ENCODE peak calls at places on chromosomes 16 and 17, in nine cellular contexts. K is neural crest cell, E is lower leg skin, W is esophagus squamous epithelium, Q is adrenal gland, U is WTC11, C is GM06990, Z is ovary, I is mesothelial cell of epicardium. D is an unnamed sample.

GRCh38 chr16:12009922-12010321 is 33.4 kb downstream of the SNX29 start:
- DNase-seq in K (no peak), E (no peak), W (no peak), Q (no peak), U (no peak), C (no peak), Z (no peak), I (no peak), D (no peak)

GRCh38 chr17:60627113-60627512 is 27.1 kb downstream of the PPM1D start:
- DNase-seq in K (no peak), E (no peak), W (no peak), Q (no peak), U (no peak), C (no peak), Z (no peak), I (no peak), D (no peak)

GRCh38 chr16:67730326-67730725 is 11.2 kb upstream of the GFOD2 start:
- DNase-seq in K (no peak), E (no peak), W (no peak), Q (no peak), U (no peak), C (no peak), Z (no peak), I (no peak), D (no peak)

GRCh38 chr17:47713980-47714689 is 18.9 kb upstream of the TBX21 start:
- DNase-seq in K (no peak), E (no peak), W (no peak), Q (no peak), U (peak), C (no peak), Z (no peak), I (no peak), D (no peak)

GRCh38 chr16:57141822-57142631 is 43.8 kb downstream of the PSME3IP1 start:
- DNase-seq in K (no peak), E (no peak), W (no peak), Q (no peak), U (no peak), C (no peak), Z (peak), I (no peak), D (peak)

GRCh38 chr16:2148714-2149629 is 547 bp downstream of the RAB26 start:
- DNase-seq in K (no peak), E (no peak), W (no peak), Q (no peak), U (no peak), C (peak), Z (peak), I (no peak), D (no peak)

GRCh38 chr17:76873856-76874255 is 5.7 kb downstream of the MGAT5B start:
- DNase-seq in K (no peak), E (no peak), W (no peak), Q (no peak), U (no peak), C (no peak), Z (no peak), I (no peak), D (no peak)

GRCh38 chr17:20085283-20085875 is 76.2 kb downstream of the SPECC1 start:
- DNase-seq in K (no peak), E (no peak), W (no peak), Q (no peak), U (no peak), C (no peak), Z (no peak), I (no peak), D (no peak)

GRCh38 chr16:26877421-26877820 is 189.3 kb upstream of the C16orf82 start:
- DNase-seq in K (no peak), E (no peak), W (no peak), Q (no peak), U (no peak), C (no peak), Z (no peak), I (no peak), D (no peak)

GRCh38 chr17:66737524-66737923 is 97.4 kb upstream of the CACNG5 start:
- DNase-seq in K (peak), E (no peak), W (no peak), Q (no peak), U (peak), C (no peak), Z (peak), I (no peak), D (peak)
- TF ChIP-seq CTCF in K (peak), E (no peak), W (no peak), Q (peak), U (no peak), C (no peak), Z (no peak), I (no peak), D (peak)

GRCh38 chr17:63983326-63983725 is 10.6 kb upstream of the SCN4A start:
- DNase-seq in K (no peak), E (no peak), W (no peak), Q (no peak), U (no peak), C (no peak), Z (no peak), I (no peak), D (no peak)

GRCh38 chr17:63984206-63984605 is 11.5 kb upstream of the SCN4A start:
- DNase-seq in K (no peak), E (no peak), W (no peak), Q (no peak), U (no peak), C (no peak), Z (no peak), I (no peak), D (no peak)

GRCh38 chr17:63986842-63987615 is 11.1 kb upstream of the PRR29 start:
- DNase-seq in K (no peak), E (no peak), W (no peak), Q (no peak), U (no peak), C (no peak), Z (no peak), I (no peak), D (no peak)

GRCh38 chr17:63984651-63985386 is 12.1 kb upstream of the SCN4A start:
- DNase-seq in K (no peak), E (peak), W (no peak), Q (peak), U (no peak), C (no peak), Z (no peak), I (no peak), D (no peak)

GRCh38 chr17:63985387-63986140 is 12.6 kb upstream of the PRR29 start:
- DNase-seq in K (no peak), E (no peak), W (no peak), Q (no peak), U (peak), C (no peak), Z (no peak), I (no peak), D (no peak)
- TF ChIP-seq CTCF in K (no peak), E (no peak), W (no peak), Q (no peak), U (no peak), C (peak), Z (no peak), I (no peak), D (no peak)

GRCh38 chr16:30528799-30529457 is 2.6 kb upstream of the ZNF768 start:
- DNase-seq in K (no peak), E (no peak), W (no peak), Q (no peak), U (no peak), C (no peak), Z (no peak), I (no peak), D (no peak)

GRCh38 chr16:30526137-30526822 is at the start of gene ZNF768:
- DNase-seq in K (peak), E (no peak), W (no peak), Q (peak), U (peak), C (no peak), Z (peak), I (peak), D (no peak)

GRCh38 chr16:30525844-30526136 is 576 bp downstream of the ZNF768 start:
- DNase-seq in K (no peak), E (no peak), W (no peak), Q (no peak), U (no peak), C (no peak), Z (peak), I (no peak), D (no peak)

GRCh38 chr16:30527635-30528178 is 1.3 kb upstream of the ZNF768 start:
- DNase-seq in K (no peak), E (peak), W (no peak), Q (no peak), U (no peak), C (no peak), Z (no peak), I (peak), D (no peak)

GRCh38 chr16:30526823-30527634 is 663 bp upstream of the ZNF768 start:
- DNase-seq in K (peak), E (peak), W (peak), Q (peak), U (peak), C (peak), Z (peak), I (peak), D (peak)
- TF ChIP-seq CTCF in K (peak), E (peak), W (peak), Q (peak), U (no peak), C (no peak), Z (peak), I (no peak), D (no peak)

GRCh38 chr16:10964039-10964890 is 19.9 kb downstream of the CLEC16A start:
- DNase-seq in K (peak), E (peak), W (no peak), Q (peak), U (peak), C (peak), Z (peak), I (peak), D (peak)
- TF ChIP-seq CTCF in K (peak), E (peak), W (peak), Q (peak), U (peak), C (peak), Z (peak), I (peak), D (peak)

GRCh38 chr17:51487947-51488346 is 227.6 kb downstream of the UTP18 start:
- DNase-seq in K (no peak), E (no peak), W (no peak), Q (no peak), U (peak), C (no peak), Z (no peak), I (no peak), D (no peak)
- TF ChIP-seq CTCF in K (peak), E (no peak), W (no peak), Q (no peak), U (no peak), C (peak), Z (no peak), I (no peak), D (no peak)

DNA sequence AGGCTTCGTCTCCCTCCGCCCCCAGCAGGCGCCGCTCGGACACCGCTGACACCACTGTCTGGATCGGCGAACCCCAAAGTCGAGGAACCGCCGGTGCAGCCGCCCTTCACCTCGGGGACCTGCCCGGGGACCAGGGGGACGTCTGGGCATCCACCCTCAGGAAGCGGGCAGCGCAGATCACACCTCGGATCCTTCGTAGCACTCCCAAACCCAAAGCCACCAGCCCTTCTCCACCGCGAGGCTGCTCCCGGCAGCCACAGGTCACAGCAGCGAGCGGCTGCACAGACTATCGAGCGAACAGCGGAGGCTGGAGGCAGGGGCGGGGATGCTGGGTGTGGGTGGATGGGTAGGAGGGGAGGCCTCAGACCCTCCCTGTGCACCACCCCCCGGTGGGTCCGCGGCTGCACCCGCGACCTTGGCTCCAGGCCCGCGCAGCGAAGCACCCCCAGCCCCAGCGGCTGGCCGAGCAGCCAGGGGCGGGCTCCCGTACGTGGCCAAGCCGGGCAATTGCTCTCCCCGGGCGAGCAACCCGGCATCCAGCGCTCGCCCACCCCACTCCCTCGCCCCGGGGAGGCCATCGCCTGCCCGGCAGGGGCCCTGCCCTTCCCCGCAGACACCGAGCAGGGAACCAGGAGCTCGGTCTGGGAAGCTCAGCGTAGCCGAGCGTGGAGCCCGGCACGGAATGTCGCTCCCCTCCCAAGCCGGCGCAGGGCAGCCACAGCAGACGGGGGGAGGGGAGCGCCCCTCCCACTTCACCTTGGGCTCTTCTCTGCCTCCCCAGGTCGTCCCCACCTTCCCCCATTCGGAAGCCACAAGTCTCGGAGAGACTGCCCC is 1.0 kb downstream of the SDK2 start:
- DNase-seq in K (peak), E (no peak), W (no peak), Q (no peak), U (peak), C (no peak), Z (peak), I (peak), D (no peak)
- TF ChIP-seq CTCF in K (peak), E (no peak), W (no peak), Q (no peak), U (no peak), C (peak), Z (no peak), I (no peak), D (peak)

GRCh38 chr17:69218986-69219385 is 9.6 kb downstream of the ABCA10 start:
- DNase-seq in K (no peak), E (no peak), W (no peak), Q (no peak), U (no peak), C (no peak), Z (no peak), I (no peak), D (no peak)

GRCh38 chr17:69208640-69209039 is 20.0 kb downstream of the ABCA10 start:
- DNase-seq in K (no peak), E (no peak), W (no peak), Q (no peak), U (no peak), C (no peak), Z (no peak), I (no peak), D (no peak)

DNA sequence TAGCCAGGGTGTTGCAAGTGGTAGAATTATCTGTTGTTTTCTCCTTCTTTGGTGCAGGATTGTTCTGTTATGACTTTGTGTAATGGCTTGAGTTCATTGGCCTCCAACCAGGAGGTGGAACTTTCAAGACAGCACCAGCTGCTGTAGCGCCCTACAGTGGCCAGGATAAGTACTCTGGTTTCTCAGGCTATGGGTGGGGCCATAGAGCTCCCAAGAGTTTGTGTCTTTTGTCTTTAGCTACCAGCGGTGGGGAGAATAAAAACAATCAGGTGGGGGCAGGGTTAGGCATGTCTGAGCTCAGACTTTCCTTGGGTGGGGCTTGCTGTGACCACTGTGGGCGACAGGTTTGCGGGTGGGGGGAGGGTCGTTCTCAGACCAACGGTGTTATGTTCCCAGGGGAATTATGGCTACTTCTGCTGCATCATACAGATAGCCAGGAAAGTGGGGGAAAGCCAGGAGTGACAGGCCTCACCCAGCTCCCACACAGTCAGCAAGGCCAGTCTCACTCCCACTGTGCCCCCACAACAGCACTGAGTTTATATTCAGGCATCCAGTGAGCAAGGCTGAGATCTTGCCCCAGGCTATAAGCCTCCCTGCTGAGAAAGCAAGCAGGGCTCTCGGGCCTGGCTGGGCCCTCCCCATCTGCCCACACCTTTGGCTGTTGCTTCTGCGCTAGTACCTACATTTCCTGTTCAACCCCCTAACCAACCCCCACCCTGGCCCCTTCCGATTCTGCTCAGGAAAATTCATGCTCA is 15.4 kb downstream of the ABCA10 start:
- DNase-seq in K (no peak), E (no peak), W (no peak), Q (no peak), U (peak), C (no peak), Z (no peak), I (no peak), D (no peak)
- TF ChIP-seq CTCF in K (no peak), E (no peak), W (no peak), Q (no peak), U (no peak), C (no peak), Z (no peak), I (no peak), D (no peak)

DNA sequence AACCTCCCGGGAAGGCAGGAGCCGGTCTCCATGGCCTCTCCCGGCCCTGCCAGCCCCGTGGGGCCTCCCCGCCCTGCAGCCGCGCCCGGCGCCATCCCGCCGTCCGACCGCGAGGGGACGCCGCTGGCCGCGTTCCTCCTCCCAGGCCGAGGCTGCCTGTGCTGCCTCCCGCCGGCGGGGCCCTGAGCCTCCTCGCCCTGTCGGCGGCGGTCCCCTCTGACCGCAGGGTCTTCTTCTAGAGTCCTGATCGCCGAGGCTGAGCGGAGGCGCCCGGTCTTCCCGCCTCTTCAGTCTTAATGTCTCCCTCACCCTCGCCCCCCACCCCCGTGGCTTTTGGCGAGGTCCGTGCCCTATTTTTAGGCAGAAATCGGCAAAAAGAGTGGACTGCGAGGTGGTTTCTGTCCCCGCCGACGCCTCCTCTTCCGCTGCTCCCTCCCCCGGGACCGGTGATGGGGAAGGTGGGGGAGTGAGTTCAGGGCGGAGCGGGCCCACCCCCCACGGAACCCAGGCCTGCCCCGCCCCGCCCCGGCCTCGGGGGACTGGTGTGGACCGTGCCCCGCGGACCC is 794 bp upstream of the CPNE7 start:
- DNase-seq in K (peak), E (no peak), W (no peak), Q (no peak), U (peak), C (peak), Z (no peak), I (peak), D (no peak)
- TF ChIP-seq CTCF in K (peak), E (no peak), W (peak), Q (no peak), U (peak), C (peak), Z (peak), I (peak), D (no peak)

GRCh38 chr17:42294469-42295398 is 6.4 kb downstream of the STAT5A start:
- DNase-seq in K (no peak), E (no peak), W (no peak), Q (no peak), U (no peak), C (no peak), Z (no peak), I (no peak), D (no peak)
- TF ChIP-seq CTCF in K (no peak), E (no peak), W (no peak), Q (no peak), U (no peak), C (no peak), Z (no peak), I (no peak), D (no peak)

DNA sequence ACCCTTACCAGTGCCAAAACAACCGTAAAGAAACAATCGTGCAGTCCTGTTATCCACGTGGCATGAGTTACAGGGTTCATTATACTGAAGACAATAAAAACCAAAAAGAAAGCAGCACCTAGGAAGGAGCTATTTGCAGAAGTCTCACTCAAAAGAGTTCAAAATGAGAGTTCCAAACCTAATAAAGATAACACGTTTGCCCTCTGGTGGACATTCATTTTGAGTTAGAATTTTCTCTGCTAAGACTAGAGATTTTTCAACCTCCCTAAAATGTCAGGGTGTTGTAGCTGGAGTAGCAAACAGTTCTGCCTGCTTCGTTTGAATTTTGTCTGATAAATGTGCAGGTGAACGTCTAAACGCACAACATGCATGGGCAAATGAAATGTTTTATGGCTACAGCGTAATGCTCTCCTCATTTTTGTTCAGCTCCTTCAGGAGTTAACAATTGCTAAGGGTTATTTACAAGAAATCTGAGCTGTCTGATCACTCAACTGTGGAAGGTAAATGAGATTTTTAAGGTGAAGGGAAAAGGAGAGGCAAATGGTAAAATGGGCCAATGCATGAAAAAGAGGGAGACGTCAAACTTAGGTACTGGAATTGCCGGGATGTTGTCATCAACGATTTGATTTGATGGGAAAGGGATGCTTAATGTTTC is 1067.9 kb upstream of the EEF2KMT start:
- DNase-seq in K (no peak), E (no peak), W (no peak), Q (no peak), U (no peak), C (no peak), Z (no peak), I (no peak), D (no peak)
- TF ChIP-seq CTCF in K (peak), E (no peak), W (no peak), Q (no peak), U (no peak), C (no peak), Z (no peak), I (peak), D (peak)